ENCODE peak calls at places on chromosomes 16 and 17, in eight cellular contexts. F, J, I, N, E, M, P and C are unnamed samples.

GRCh38 chr17:36978810-36979584 is 30.2 kb downstream of the AATF start:
- DNase-seq in I (no peak), P (no peak), E (no peak), J (no peak), M (peak), N (peak), F (peak), C (no peak)

GRCh38 chr16:1913327-1914083 is 4.7 kb downstream of the HS3ST6 start:
- DNase-seq in E (peak), P (no peak), I (no peak), M (no peak), F (no peak), N (no peak), J (peak), C (no peak)

GRCh38 chr17:29586676-29587469 is 2.6 kb downstream of the GIT1 start:
- DNase-seq in I (no peak), N (no peak), J (no peak), M (no peak), E (no peak), F (no peak), P (no peak), C (no peak)

GRCh38 chr16:89193021-89193575 is 7.2 kb downstream of the SLC22A31 start:
- DNase-seq in J (no peak), I (no peak), N (no peak), F (no peak), M (peak), E (peak), P (no peak), C (peak)

GRCh38 chr17:32161506-32162365 is 19.4 kb downstream of the RHOT1 start:
- DNase-seq in N (peak), M (peak), F (peak), J (no peak), P (no peak), E (no peak), I (no peak), C (no peak)

GRCh38 chr17:29642171-29642611 is 19.5 kb upstream of the CORO6 start:
- DNase-seq in N (no peak), F (no peak), P (no peak), I (no peak), E (no peak), J (no peak), M (no peak), C (no peak)

GRCh38 chr16:4272114-4272954 is 489 bp downstream of the TFAP4 start:
- DNase-seq in P (no peak), E (no peak), I (peak), F (peak), J (peak), N (peak), M (peak), C (peak)

GRCh38 chr16:56273615-56274014 is 82.3 kb downstream of the GNAO1 start:
- DNase-seq in N (no peak), I (no peak), M (no peak), P (no peak), F (no peak), E (no peak), J (no peak), C (no peak)

GRCh38 chr17:44230139-44230695 is 10.7 kb upstream of the UBTF start:
- DNase-seq in M (no peak), N (no peak), E (no peak), F (no peak), I (no peak), P (no peak), J (no peak), C (no peak)